ENCODE peak calls at places on chromosomes 7 and 10, in ten cellular contexts. One of them, this sample, is unnamed.

GRCh38 chr7:44489955-44490350 is 505 bp downstream of the NUDCD3 start:
- DNase-seq in astrocyte of the spinal cord: peak; percentile 44
- DNase-seq in Panc1: no peak
- DNase-seq in fibroblast of pulmonary artery: peak; percentile 31
- DNase-seq in left ventricle myocardium inferior: no peak
- DNase-seq in GM20000: no peak
- DNase-seq in activated CD8-positive, alpha-beta T cell treated with anti-CD3 and anti-CD28 coated beads for 36 hours: peak; percentile 59
- DNase-seq in fibroblast of lung: no peak
- DNase-seq in CD8-positive, alpha-beta T cell: peak; percentile 55
- DNase-seq in thoracic aorta: no peak
- DNase-seq in this sample: no peak

GRCh38 chr10:1007583-1007982 is 18.1 kb downstream of the IDI2 start:
- DNase-seq in astrocyte of the spinal cord: no peak
- DNase-seq in Panc1: no peak
- DNase-seq in fibroblast of pulmonary artery: no peak
- DNase-seq in left ventricle myocardium inferior: no peak
- DNase-seq in GM20000: no peak
- DNase-seq in activated CD8-positive, alpha-beta T cell treated with anti-CD3 and anti-CD28 coated beads for 36 hours: no peak
- DNase-seq in fibroblast of lung: no peak
- DNase-seq in CD8-positive, alpha-beta T cell: no peak
- DNase-seq in thoracic aorta: no peak
- DNase-seq in this sample: no peak

GRCh38 chr10:34740321-34740720 is 74.8 kb downstream of the PARD3 start:
- DNase-seq in astrocyte of the spinal cord: no peak
- DNase-seq in Panc1: no peak
- DNase-seq in fibroblast of pulmonary artery: no peak
- DNase-seq in left ventricle myocardium inferior: no peak
- DNase-seq in GM20000: no peak
- DNase-seq in activated CD8-positive, alpha-beta T cell treated with anti-CD3 and anti-CD28 coated beads for 36 hours: no peak
- DNase-seq in fibroblast of lung: no peak
- DNase-seq in CD8-positive, alpha-beta T cell: no peak
- DNase-seq in thoracic aorta: no peak
- DNase-seq in this sample: no peak

GRCh38 chr7:106053109-106053508 is 59.0 kb downstream of the SYPL1 start:
- DNase-seq in astrocyte of the spinal cord: no peak
- DNase-seq in Panc1: no peak
- DNase-seq in fibroblast of pulmonary artery: no peak
- DNase-seq in left ventricle myocardium inferior: no peak
- DNase-seq in GM20000: no peak
- DNase-seq in activated CD8-positive, alpha-beta T cell treated with anti-CD3 and anti-CD28 coated beads for 36 hours: no peak
- DNase-seq in fibroblast of lung: no peak
- DNase-seq in CD8-positive, alpha-beta T cell: no peak
- DNase-seq in thoracic aorta: no peak
- DNase-seq in this sample: no peak

GRCh38 chr7:101099969-101100781 is 14.9 kb downstream of the TRIM56 start:
- DNase-seq in astrocyte of the spinal cord: peak; percentile 99
- DNase-seq in Panc1: peak; percentile 98
- DNase-seq in fibroblast of pulmonary artery: peak; percentile 99
- DNase-seq in left ventricle myocardium inferior: peak; percentile 91
- DNase-seq in GM20000: no peak
- DNase-seq in activated CD8-positive, alpha-beta T cell treated with anti-CD3 and anti-CD28 coated beads for 36 hours: peak; percentile 80
- DNase-seq in fibroblast of lung: peak; percentile 99
- DNase-seq in CD8-positive, alpha-beta T cell: peak; percentile 23
- DNase-seq in thoracic aorta: peak; percentile 96
- DNase-seq in this sample: no peak

GRCh38 chr7:33050425-33051318 is 11.9 kb downstream of the NT5C3A start:
- DNase-seq in astrocyte of the spinal cord: peak; percentile 62
- DNase-seq in Panc1: no peak
- DNase-seq in fibroblast of pulmonary artery: peak; percentile 72
- DNase-seq in left ventricle myocardium inferior: no peak
- DNase-seq in GM20000: peak; percentile 31
- DNase-seq in activated CD8-positive, alpha-beta T cell treated with anti-CD3 and anti-CD28 coated beads for 36 hours: peak; percentile 39
- DNase-seq in fibroblast of lung: peak; percentile 41
- DNase-seq in CD8-positive, alpha-beta T cell: peak; percentile 23
- DNase-seq in thoracic aorta: no peak
- DNase-seq in this sample: no peak

GRCh38 chr7:115178831-115179230 is 256.9 kb downstream of the MDFIC start:
- DNase-seq in astrocyte of the spinal cord: peak; percentile 70
- DNase-seq in Panc1: no peak
- DNase-seq in fibroblast of pulmonary artery: peak; percentile 7
- DNase-seq in left ventricle myocardium inferior: no peak
- DNase-seq in GM20000: no peak
- DNase-seq in activated CD8-positive, alpha-beta T cell treated with anti-CD3 and anti-CD28 coated beads for 36 hours: no peak
- DNase-seq in fibroblast of lung: peak; percentile 60
- DNase-seq in CD8-positive, alpha-beta T cell: no peak
- DNase-seq in thoracic aorta: no peak
- DNase-seq in this sample: no peak

GRCh38 chr7:32427769-32428291 is 62.4 kb downstream of the LSM5 start:
- DNase-seq in astrocyte of the spinal cord: peak; percentile 85
- DNase-seq in Panc1: no peak
- DNase-seq in fibroblast of pulmonary artery: peak; percentile 88
- DNase-seq in left ventricle myocardium inferior: peak; percentile 75
- DNase-seq in GM20000: peak; percentile 81
- DNase-seq in activated CD8-positive, alpha-beta T cell treated with anti-CD3 and anti-CD28 coated beads for 36 hours: peak; percentile 83
- DNase-seq in fibroblast of lung: peak; percentile 79
- DNase-seq in CD8-positive, alpha-beta T cell: peak; percentile 59
- DNase-seq in thoracic aorta: no peak
- DNase-seq in this sample: peak; percentile 69

GRCh38 chr7:32223721-32224120 is 153.5 kb upstream of the PDE1C start:
- DNase-seq in astrocyte of the spinal cord: no peak
- DNase-seq in Panc1: no peak
- DNase-seq in fibroblast of pulmonary artery: no peak
- DNase-seq in left ventricle myocardium inferior: no peak
- DNase-seq in GM20000: no peak
- DNase-seq in activated CD8-positive, alpha-beta T cell treated with anti-CD3 and anti-CD28 coated beads for 36 hours: no peak
- DNase-seq in fibroblast of lung: no peak
- DNase-seq in CD8-positive, alpha-beta T cell: no peak
- DNase-seq in thoracic aorta: no peak
- DNase-seq in this sample: no peak

GRCh38 chr7:41425926-41426325 is 277.0 kb downstream of the INHBA start:
- DNase-seq in astrocyte of the spinal cord: peak; percentile 80
- DNase-seq in Panc1: peak; percentile 17
- DNase-seq in fibroblast of pulmonary artery: peak; percentile 67
- DNase-seq in left ventricle myocardium inferior: no peak
- DNase-seq in GM20000: no peak
- DNase-seq in activated CD8-positive, alpha-beta T cell treated with anti-CD3 and anti-CD28 coated beads for 36 hours: no peak
- DNase-seq in fibroblast of lung: peak; percentile 90
- DNase-seq in CD8-positive, alpha-beta T cell: no peak
- DNase-seq in thoracic aorta: no peak
- DNase-seq in this sample: no peak

GRCh38 chr7:71871446-71871845 is 540.7 kb downstream of the CALN1 start:
- DNase-seq in astrocyte of the spinal cord: no peak
- DNase-seq in Panc1: no peak
- DNase-seq in fibroblast of pulmonary artery: no peak
- DNase-seq in left ventricle myocardium inferior: no peak
- DNase-seq in GM20000: no peak
- DNase-seq in activated CD8-positive, alpha-beta T cell treated with anti-CD3 and anti-CD28 coated beads for 36 hours: no peak
- DNase-seq in fibroblast of lung: no peak
- DNase-seq in CD8-positive, alpha-beta T cell: no peak
- DNase-seq in thoracic aorta: no peak
- DNase-seq in this sample: no peak

GRCh38 chr10:29658984-29659769 is 24.4 kb upstream of the SVIL start:
- DNase-seq in astrocyte of the spinal cord: peak; percentile 100
- DNase-seq in Panc1: peak; percentile 94
- DNase-seq in fibroblast of pulmonary artery: peak; percentile 99
- DNase-seq in left ventricle myocardium inferior: no peak
- DNase-seq in GM20000: peak; percentile 71
- DNase-seq in activated CD8-positive, alpha-beta T cell treated with anti-CD3 and anti-CD28 coated beads for 36 hours: peak; percentile 78
- DNase-seq in fibroblast of lung: peak; percentile 100
- DNase-seq in CD8-positive, alpha-beta T cell: peak; percentile 63
- DNase-seq in thoracic aorta: no peak
- DNase-seq in this sample: peak; percentile 54

GRCh38 chr10:112115781-112116385 is 67.7 kb downstream of the GPAM start:
- DNase-seq in astrocyte of the spinal cord: no peak
- DNase-seq in Panc1: peak; percentile 35
- DNase-seq in fibroblast of pulmonary artery: peak; percentile 12
- DNase-seq in left ventricle myocardium inferior: no peak
- DNase-seq in GM20000: peak; percentile 74
- DNase-seq in activated CD8-positive, alpha-beta T cell treated with anti-CD3 and anti-CD28 coated beads for 36 hours: peak; percentile 59
- DNase-seq in fibroblast of lung: no peak
- DNase-seq in CD8-positive, alpha-beta T cell: peak; percentile 30
- DNase-seq in thoracic aorta: no peak
- DNase-seq in this sample: peak; percentile 64

GRCh38 chr10:31978158-31978483 is 49.5 kb upstream of the ARHGAP12 start:
- DNase-seq in astrocyte of the spinal cord: no peak
- DNase-seq in Panc1: no peak
- DNase-seq in fibroblast of pulmonary artery: no peak
- DNase-seq in left ventricle myocardium inferior: no peak
- DNase-seq in GM20000: no peak
- DNase-seq in activated CD8-positive, alpha-beta T cell treated with anti-CD3 and anti-CD28 coated beads for 36 hours: no peak
- DNase-seq in fibroblast of lung: no peak
- DNase-seq in CD8-positive, alpha-beta T cell: no peak
- DNase-seq in thoracic aorta: no peak
- DNase-seq in this sample: no peak

GRCh38 chr10:4138146-4138721 is 353.2 kb upstream of the KLF6 start:
- DNase-seq in astrocyte of the spinal cord: no peak
- DNase-seq in Panc1: no peak
- DNase-seq in fibroblast of pulmonary artery: peak; percentile 14
- DNase-seq in left ventricle myocardium inferior: no peak
- DNase-seq in GM20000: no peak
- DNase-seq in activated CD8-positive, alpha-beta T cell treated with anti-CD3 and anti-CD28 coated beads for 36 hours: no peak
- DNase-seq in fibroblast of lung: peak; percentile 61
- DNase-seq in CD8-positive, alpha-beta T cell: no peak
- DNase-seq in thoracic aorta: no peak
- DNase-seq in this sample: no peak

GRCh38 chr7:1882451-1882850 is 212.4 kb downstream of the ELFN1 start:
- DNase-seq in astrocyte of the spinal cord: no peak
- DNase-seq in Panc1: no peak
- DNase-seq in fibroblast of pulmonary artery: no peak
- DNase-seq in left ventricle myocardium inferior: no peak
- DNase-seq in GM20000: no peak
- DNase-seq in activated CD8-positive, alpha-beta T cell treated with anti-CD3 and anti-CD28 coated beads for 36 hours: no peak
- DNase-seq in fibroblast of lung: no peak
- DNase-seq in CD8-positive, alpha-beta T cell: no peak
- DNase-seq in thoracic aorta: no peak
- DNase-seq in this sample: no peak

DNA sequence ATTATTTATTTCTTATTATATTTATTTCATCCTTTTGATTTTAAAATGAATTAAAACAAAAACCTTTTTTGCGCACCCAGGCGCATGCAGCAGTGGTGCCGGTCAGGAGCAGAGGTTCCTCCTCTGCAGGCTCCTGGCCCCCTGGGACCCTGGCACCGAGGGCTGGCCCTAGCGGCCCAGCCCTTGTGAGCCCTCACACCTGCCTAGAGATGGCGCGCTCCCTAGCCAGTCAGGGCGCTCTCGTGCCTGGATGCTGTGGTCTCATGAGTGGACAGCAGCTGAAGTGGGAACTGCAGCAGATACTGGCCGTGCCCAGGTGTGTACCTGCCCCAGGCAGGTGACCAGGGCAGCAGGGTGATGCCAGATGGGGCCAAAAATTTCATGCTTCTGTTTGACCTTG is 13.8 kb downstream of the RET start:
- DNase-seq in astrocyte of the spinal cord: no peak
- DNase-seq in Panc1: no peak
- DNase-seq in fibroblast of pulmonary artery: no peak
- DNase-seq in left ventricle myocardium inferior: no peak
- DNase-seq in GM20000: no peak
- DNase-seq in activated CD8-positive, alpha-beta T cell treated with anti-CD3 and anti-CD28 coated beads for 36 hours: no peak
- DNase-seq in fibroblast of lung: no peak
- DNase-seq in CD8-positive, alpha-beta T cell: no peak
- DNase-seq in thoracic aorta: no peak
- DNase-seq in this sample: no peak
- TF ChIP-seq CTCF in astrocyte of the spinal cord: no peak
- TF ChIP-seq CTCF in Panc1: no peak
- TF ChIP-seq CTCF in fibroblast of pulmonary artery: no peak
- TF ChIP-seq CTCF in left ventricle myocardium inferior: no peak
- TF ChIP-seq CTCF in GM20000: no peak
- TF ChIP-seq CTCF in activated CD8-positive, alpha-beta T cell treated with anti-CD3 and anti-CD28 coated beads for 36 hours: no peak
- TF ChIP-seq CTCF in fibroblast of lung: no peak
- TF ChIP-seq CTCF in CD8-positive, alpha-beta T cell: no peak
- TF ChIP-seq CTCF in thoracic aorta: no peak
- TF ChIP-seq CTCF in this sample: no peak

DNA sequence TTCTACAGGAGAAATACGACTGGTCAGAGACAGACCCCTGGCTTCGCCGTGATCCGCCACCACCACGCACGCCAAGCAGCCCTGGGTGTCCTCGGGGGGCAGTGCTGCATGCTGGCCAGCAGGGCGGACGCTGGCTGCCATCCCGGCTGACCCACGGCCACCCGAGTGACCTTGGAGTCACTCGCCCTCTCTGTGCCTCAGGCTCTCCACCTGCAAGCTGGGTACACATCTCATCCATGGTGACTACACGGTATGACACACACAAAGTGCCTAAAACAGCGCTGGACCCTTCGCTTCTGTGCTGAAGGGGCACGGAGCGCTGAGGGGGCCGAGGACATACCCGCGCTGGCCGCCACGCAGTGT is 62.0 kb upstream of the RNF32 start:
- DNase-seq in astrocyte of the spinal cord: no peak
- DNase-seq in Panc1: no peak
- DNase-seq in fibroblast of pulmonary artery: no peak
- DNase-seq in left ventricle myocardium inferior: no peak
- DNase-seq in GM20000: no peak
- DNase-seq in activated CD8-positive, alpha-beta T cell treated with anti-CD3 and anti-CD28 coated beads for 36 hours: no peak
- DNase-seq in fibroblast of lung: no peak
- DNase-seq in CD8-positive, alpha-beta T cell: no peak
- DNase-seq in thoracic aorta: no peak
- DNase-seq in this sample: no peak
- TF ChIP-seq CTCF in astrocyte of the spinal cord: no peak
- TF ChIP-seq CTCF in Panc1: no peak
- TF ChIP-seq CTCF in fibroblast of pulmonary artery: no peak
- TF ChIP-seq CTCF in left ventricle myocardium inferior: no peak
- TF ChIP-seq CTCF in GM20000: no peak
- TF ChIP-seq CTCF in activated CD8-positive, alpha-beta T cell treated with anti-CD3 and anti-CD28 coated beads for 36 hours: no peak
- TF ChIP-seq CTCF in fibroblast of lung: no peak
- TF ChIP-seq CTCF in CD8-positive, alpha-beta T cell: no peak
- TF ChIP-seq CTCF in thoracic aorta: no peak
- TF ChIP-seq CTCF in this sample: no peak

GRCh38 chr10:14200645-14201534 is 129.8 kb downstream of the FRMD4A start:
- DNase-seq in astrocyte of the spinal cord: no peak
- DNase-seq in Panc1: no peak
- DNase-seq in fibroblast of pulmonary artery: no peak
- DNase-seq in left ventricle myocardium inferior: no peak
- DNase-seq in GM20000: no peak
- DNase-seq in activated CD8-positive, alpha-beta T cell treated with anti-CD3 and anti-CD28 coated beads for 36 hours: peak; percentile 39
- DNase-seq in fibroblast of lung: peak; percentile 42
- DNase-seq in CD8-positive, alpha-beta T cell: no peak
- DNase-seq in thoracic aorta: no peak
- DNase-seq in this sample: no peak
- TF ChIP-seq CTCF in astrocyte of the spinal cord: peak; percentile 55
- TF ChIP-seq CTCF in Panc1: peak; percentile 51
- TF ChIP-seq CTCF in fibroblast of pulmonary artery: peak; percentile 32
- TF ChIP-seq CTCF in left ventricle myocardium inferior: no peak
- TF ChIP-seq CTCF in GM20000: peak; percentile 18
- TF ChIP-seq CTCF in activated CD8-positive, alpha-beta T cell treated with anti-CD3 and anti-CD28 coated beads for 36 hours: peak; percentile 7
- TF ChIP-seq CTCF in fibroblast of lung: peak; percentile 41
- TF ChIP-seq CTCF in CD8-positive, alpha-beta T cell: no peak
- TF ChIP-seq CTCF in thoracic aorta: no peak
- TF ChIP-seq CTCF in this sample: no peak

DNA sequence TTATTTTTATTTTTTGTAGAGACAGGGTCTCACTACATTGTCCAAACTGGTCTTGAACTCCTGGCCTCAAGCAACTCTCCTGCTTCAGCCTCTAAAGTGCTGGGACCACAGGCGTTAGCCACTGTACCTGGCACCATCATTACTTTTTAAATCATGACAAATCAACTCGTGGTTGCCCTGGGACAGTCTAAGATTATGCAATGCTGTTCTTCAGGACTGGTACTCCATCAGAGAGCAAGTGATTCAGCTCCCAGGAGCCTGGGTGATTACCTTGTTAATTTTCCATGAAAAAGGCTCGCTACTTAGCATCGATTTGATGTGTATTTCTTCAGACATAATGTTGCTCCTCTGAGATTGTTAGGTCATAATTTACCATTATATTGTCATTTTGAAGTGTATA is 158.9 kb upstream of the STEAP4 start:
- DNase-seq in astrocyte of the spinal cord: no peak
- DNase-seq in Panc1: no peak
- DNase-seq in fibroblast of pulmonary artery: no peak
- DNase-seq in left ventricle myocardium inferior: no peak
- DNase-seq in GM20000: no peak
- DNase-seq in activated CD8-positive, alpha-beta T cell treated with anti-CD3 and anti-CD28 coated beads for 36 hours: no peak
- DNase-seq in fibroblast of lung: no peak
- DNase-seq in CD8-positive, alpha-beta T cell: no peak
- DNase-seq in thoracic aorta: no peak
- DNase-seq in this sample: no peak
- TF ChIP-seq CTCF in astrocyte of the spinal cord: no peak
- TF ChIP-seq CTCF in Panc1: no peak
- TF ChIP-seq CTCF in fibroblast of pulmonary artery: no peak
- TF ChIP-seq CTCF in left ventricle myocardium inferior: no peak
- TF ChIP-seq CTCF in GM20000: no peak
- TF ChIP-seq CTCF in activated CD8-positive, alpha-beta T cell treated with anti-CD3 and anti-CD28 coated beads for 36 hours: no peak
- TF ChIP-seq CTCF in fibroblast of lung: no peak
- TF ChIP-seq CTCF in CD8-positive, alpha-beta T cell: no peak
- TF ChIP-seq CTCF in thoracic aorta: no peak
- TF ChIP-seq CTCF in this sample: no peak